ENCODE peak calls at places on chromosomes 5 and 9, in four cellular contexts. K, E, H and Y are unnamed samples.

GRCh38 chr5:63263409-63263808 is 684.8 kb downstream of the LRRC70 start:
- DNase-seq in K (no peak), E (no peak), H (no peak), Y (no peak)

GRCh38 chr5:161778796-161779195 is 69.1 kb upstream of the GABRA1 start:
- DNase-seq in K (no peak), E (no peak), H (no peak), Y (no peak)

GRCh38 chr5:112684737-112685136 is 52.9 kb upstream of the APC start:
- DNase-seq in K (peak), E (peak), H (no peak), Y (no peak)

GRCh38 chr9:127521919-127522304 is 70.6 kb downstream of the LRSAM1 start:
- DNase-seq in K (no peak), E (no peak), H (peak), Y (no peak)

GRCh38 chr9:114588671-114589526 is 1.3 kb downstream of the ATP6V1G1 start:
- DNase-seq in K (peak), E (peak), H (no peak), Y (no peak)

GRCh38 chr5:14417232-14417730 is 164.3 kb upstream of the OTULINL start:
- DNase-seq in K (no peak), E (peak), H (no peak), Y (no peak)

GRCh38 chr9:1115370-1115769 is 65.2 kb downstream of the DMRT2 start:
- DNase-seq in K (no peak), E (no peak), H (no peak), Y (no peak)

GRCh38 chr9:137694962-137695875 is 76.4 kb downstream of the EHMT1 start:
- DNase-seq in K (peak), E (peak), H (no peak), Y (no peak)

GRCh38 chr5:87151547-87151946 is 116.1 kb upstream of the RASA1 start:
- DNase-seq in K (no peak), E (peak), H (no peak), Y (no peak)

GRCh38 chr9:16484178-16484577 is 386.3 kb downstream of the BNC2 start:
- DNase-seq in K (no peak), E (no peak), H (no peak), Y (no peak)

DNA sequence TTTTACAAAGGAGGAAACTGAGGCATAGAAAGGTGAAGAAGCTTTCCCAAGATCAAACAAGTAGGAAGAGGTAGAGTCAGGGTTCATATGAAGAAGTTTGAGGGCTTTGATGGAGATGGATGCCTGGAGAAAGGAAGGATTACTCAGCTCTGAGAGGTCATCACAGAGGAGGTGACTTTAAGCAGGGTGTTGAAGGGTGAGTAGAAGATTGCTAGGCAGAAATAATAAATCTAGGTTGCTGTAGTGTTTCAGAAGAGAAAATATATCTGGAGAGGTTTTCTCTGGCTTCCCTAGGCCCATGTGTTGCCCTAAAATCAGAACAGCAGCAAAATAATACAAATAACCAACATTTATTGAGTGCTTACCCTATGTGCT is 196.3 kb downstream of the PALM2AKAP2 start:
- DNase-seq in K (no peak), E (no peak), H (no peak), Y (no peak)
- TF ChIP-seq CTCF in K (no peak), E (no peak), H (no peak), Y (no peak)

GRCh38 chr5:179732412-179732917 is at the start of gene MAML1:
- DNase-seq in K (peak), E (peak), H (peak), Y (peak)

GRCh38 chr5:179734536-179735164 is 2.0 kb downstream of the MAML1 start:
- DNase-seq in K (no peak), E (no peak), H (no peak), Y (no peak)

GRCh38 chr5:179731791-179732411 is 721 bp upstream of the MAML1 start:
- DNase-seq in K (no peak), E (no peak), H (peak), Y (peak)

GRCh38 chr5:179733764-179734126 is 1.1 kb downstream of the MAML1 start:
- DNase-seq in K (peak), E (no peak), H (no peak), Y (no peak)

DNA sequence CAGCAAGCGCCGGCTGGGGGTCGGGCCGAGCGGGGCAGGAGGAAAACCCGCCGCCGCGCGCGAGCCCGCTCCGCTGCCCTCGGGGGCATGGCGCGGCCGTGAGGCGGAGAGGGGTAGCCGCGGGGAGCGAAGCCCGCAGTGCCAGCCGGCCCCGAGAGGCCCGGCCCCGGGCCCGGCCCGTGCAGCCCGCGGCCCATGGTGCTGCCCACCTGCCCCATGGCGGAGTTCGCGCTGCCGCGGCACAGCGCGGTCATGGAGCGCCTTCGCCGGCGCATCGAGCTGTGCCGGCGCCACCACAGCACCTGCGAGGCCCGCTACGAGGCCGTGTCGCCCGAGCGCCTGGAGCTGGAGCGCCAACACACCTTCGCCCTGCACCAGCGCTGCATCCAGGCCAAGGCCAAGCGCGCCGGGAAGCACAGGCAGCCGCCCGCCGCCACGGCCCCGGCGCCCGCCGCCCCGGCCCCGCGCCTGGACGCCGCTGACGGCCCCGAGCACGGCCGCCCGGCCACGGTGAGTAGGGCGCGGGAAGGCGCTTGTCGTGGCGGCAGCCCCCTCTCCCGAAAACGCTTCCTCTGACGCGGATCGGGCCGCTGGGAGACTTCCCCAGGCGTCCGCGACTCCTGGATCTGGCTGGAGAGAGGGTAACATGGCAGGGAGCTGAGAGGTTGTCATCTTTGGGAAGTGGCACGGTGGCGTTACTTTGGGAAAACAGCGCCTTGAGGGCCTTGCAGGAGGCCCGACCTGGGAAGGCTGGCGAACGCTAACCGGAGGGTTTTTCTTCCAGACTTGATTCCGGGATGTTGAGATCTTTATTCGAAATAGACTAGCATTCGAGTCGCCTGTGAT is 519 bp downstream of the MAML1 start:
- DNase-seq in K (peak), E (peak), H (no peak), Y (no peak)
- TF ChIP-seq CTCF in K (no peak), E (no peak), H (no peak), Y (no peak)

GRCh38 chr9:121286973-121287721 is 19.2 kb downstream of the GSN start:
- DNase-seq in K (no peak), E (peak), H (peak), Y (no peak)
- TF ChIP-seq CTCF in K (no peak), E (peak), H (no peak), Y (no peak)

GRCh38 chr5:54090495-54091084 is 219.8 kb downstream of the ARL15 start:
- DNase-seq in K (no peak), E (peak), H (no peak), Y (no peak)
- TF ChIP-seq CTCF in K (no peak), E (peak), H (no peak), Y (no peak)

GRCh38 chr5:128579669-128580068 is 41.6 kb upstream of the FBN2 start:
- DNase-seq in K (no peak), E (no peak), H (no peak), Y (no peak)

GRCh38 chr5:128574041-128574440 is 36.0 kb upstream of the FBN2 start:
- DNase-seq in K (no peak), E (no peak), H (no peak), Y (no peak)

DNA sequence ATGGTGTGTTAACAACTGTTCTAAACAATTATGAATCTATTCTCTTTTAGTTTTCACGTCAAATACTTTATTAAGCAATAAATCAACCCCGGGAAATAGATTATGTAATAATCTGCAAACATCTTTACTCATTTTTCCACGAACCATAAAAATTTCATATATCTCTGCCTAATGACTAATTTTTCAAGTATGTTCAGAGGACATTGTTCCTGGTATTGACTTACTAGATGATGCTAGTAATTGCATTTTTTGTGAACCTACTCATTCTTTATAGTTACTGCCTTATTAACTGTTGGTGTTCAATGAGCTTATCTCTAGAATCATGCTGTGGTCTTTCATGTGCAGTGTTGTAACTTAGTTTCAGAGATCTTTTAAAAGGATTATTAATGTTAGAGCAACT is 41.1 kb upstream of the FBN2 start:
- DNase-seq in K (no peak), E (no peak), H (no peak), Y (no peak)
- TF ChIP-seq CTCF in K (no peak), E (no peak), H (no peak), Y (no peak)

DNA sequence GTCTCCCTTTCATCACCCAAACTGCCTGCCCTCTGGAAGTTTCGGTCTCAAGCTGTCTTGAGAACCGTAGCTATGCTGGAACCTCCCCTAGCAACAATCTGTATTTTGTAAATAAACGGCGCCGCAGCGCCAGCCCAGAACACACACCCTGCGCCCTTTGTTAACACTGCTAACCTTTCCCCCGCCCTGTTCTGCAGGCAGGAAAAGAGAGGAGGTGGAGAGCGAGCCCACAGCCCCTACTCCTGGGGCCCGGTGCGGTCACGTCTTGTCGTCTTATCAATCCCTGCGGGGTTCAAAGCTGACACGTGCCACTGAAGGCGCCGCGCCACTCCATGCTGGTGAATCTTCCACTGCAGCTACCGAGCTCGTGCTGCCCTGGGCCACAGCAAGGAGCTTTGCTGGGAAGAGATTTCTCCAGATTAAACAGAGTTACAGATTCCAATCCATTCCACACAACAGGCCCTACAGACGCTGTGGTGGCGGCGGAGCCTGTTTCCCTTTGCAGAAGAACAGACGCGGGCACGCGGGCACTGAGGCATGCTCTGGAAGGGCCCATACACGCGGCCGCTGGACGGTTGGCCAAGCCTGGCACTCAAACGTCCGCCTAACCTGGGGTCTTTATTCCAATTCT is 25.3 kb downstream of the ZDHHC11B start:
- DNase-seq in K (no peak), E (no peak), H (peak), Y (peak)
- TF ChIP-seq CTCF in K (no peak), E (no peak), H (no peak), Y (no peak)

GRCh38 chr9:87080512-87081225 is 133.4 kb upstream of the GAS1 start:
- DNase-seq in K (no peak), E (no peak), H (no peak), Y (no peak)
- TF ChIP-seq CTCF in K (peak), E (peak), H (no peak), Y (no peak)

DNA sequence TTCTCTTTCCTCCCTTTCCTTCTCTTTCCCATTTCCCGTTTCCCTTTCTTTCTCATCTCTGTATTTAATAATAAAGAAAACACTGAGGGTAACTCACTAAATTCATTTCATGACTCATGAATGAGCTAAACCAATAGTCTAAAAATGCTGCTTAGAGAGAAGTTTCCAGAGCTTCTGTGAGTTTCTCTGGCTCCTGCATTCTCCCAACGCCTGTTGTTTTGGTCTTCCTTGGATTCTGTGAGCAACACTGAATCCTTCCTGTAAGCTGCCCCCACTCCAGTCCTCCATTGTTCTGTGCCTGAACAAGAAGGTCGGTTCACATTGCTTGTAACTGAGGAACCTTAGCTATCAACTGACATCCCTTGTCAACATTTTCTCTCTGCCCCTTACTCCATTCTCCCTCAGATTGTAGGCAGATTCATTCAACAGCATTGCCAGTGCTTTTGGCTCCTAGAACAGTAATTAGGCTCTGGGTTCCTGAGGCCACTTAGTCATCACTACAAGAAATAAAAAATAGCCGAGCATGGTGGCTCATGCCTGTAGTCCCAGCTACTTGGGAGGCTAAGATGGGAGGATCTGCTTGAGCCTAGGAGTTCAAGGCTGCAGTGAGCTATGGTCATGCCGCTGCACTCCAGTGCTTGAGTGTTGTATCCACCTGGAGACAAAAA is 237.7 kb upstream of the KLF4 start:
- DNase-seq in K (no peak), E (no peak), H (no peak), Y (no peak)
- TF ChIP-seq CTCF in K (no peak), E (no peak), H (no peak), Y (no peak)

DNA sequence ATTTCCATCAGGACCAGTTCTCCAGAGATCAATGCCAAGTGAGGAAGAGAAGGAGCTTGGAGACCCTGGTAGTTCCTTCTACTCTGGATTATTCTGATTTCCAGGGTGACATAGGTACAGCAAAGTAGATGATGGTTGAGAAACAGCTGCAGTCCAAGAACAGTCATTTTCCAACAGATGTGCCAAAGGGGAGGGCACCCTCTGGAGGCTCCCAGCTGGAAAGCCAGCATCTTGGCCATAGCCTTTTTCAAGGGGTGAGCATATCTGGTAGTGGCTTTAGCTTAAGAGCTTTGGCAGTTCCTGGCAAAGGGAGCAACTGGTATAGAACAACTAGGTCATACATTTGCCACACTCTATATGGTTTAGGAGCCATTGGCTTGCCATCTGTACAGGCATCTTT is 492.7 kb downstream of the RASEF start:
- DNase-seq in K (no peak), E (no peak), H (no peak), Y (no peak)
- TF ChIP-seq CTCF in K (no peak), E (peak), H (no peak), Y (no peak)